ENCODE peak calls at places on chromosomes 5 and 9, in four cellular contexts. I is pancreas; A is RWPE2; O is activated T-cell treated with anti-CD3 and anti-CD28 coated beads, Interleukin-2, amount 50 U/mL, for 4 hours. K is an unnamed sample.

GRCh38 chr5:1255081-1255561 is 29.9 kb downstream of the SLC6A18 start:
- ATAC-seq in O (peak; percentile 70), A (peak; percentile 14), I (no peak), K (no peak)

GRCh38 chr5:113230711-113231652 is 203.8 kb downstream of the TSSK1B start:
- ATAC-seq in O (no peak), I (no peak), A (peak; percentile 74), K (peak; percentile 54)

GRCh38 chr5:119382167-119382566 is 26.3 kb downstream of the TNFAIP8 start:
- ATAC-seq in O (peak; percentile 15), I (no peak), A (peak; percentile 12), K (no peak)

GRCh38 chr9:136589766-136590740 is 44.2 kb upstream of the NOTCH1 start:
- ATAC-seq in I (no peak), A (no peak), O (no peak), K (no peak)

GRCh38 chr9:94623253-94623652 is 16.1 kb downstream of the FBP1 start:
- ATAC-seq in O (no peak), A (peak; percentile 27), I (peak; percentile 72), K (no peak)

GRCh38 chr9:94082553-94082952 is 1.7 kb upstream of the PTPDC1 start:
- ATAC-seq in A (no peak), I (no peak), O (no peak), K (no peak)

GRCh38 chr5:157292599-157292998 is 26.7 kb downstream of the CYFIP2 start:
- ATAC-seq in A (no peak), O (peak; percentile 74), I (no peak), K (no peak)

GRCh38 chr5:42858031-42858643 is 46.4 kb upstream of the SELENOP start:
- ATAC-seq in O (no peak), A (peak; percentile 61), I (no peak), K (peak; percentile 50)

GRCh38 chr5:57989378-57989777 is 470.5 kb downstream of the PLK2 start:
- ATAC-seq in A (peak; percentile 90), O (no peak), I (no peak), K (no peak)

GRCh38 chr5:64074533-64074932 is 91.1 kb upstream of the RNF180 start:
- ATAC-seq in O (no peak), I (no peak), A (peak; percentile 71), K (no peak)

GRCh38 chr5:180798193-180798592 is 4.4 kb downstream of the MGAT1 start:
- ATAC-seq in A (no peak), O (no peak), I (no peak), K (no peak)

GRCh38 chr5:157600252-157600651 is 24.7 kb upstream of the ADAM19 start:
- ATAC-seq in O (no peak), I (no peak), A (no peak), K (no peak)

GRCh38 chr9:752201-752600 is 89.3 kb upstream of the DMRT1 start:
- ATAC-seq in A (peak; percentile 67), O (no peak), I (no peak), K (peak; percentile 70)

GRCh38 chr9:87595605-87596004 is 97.9 kb downstream of the DAPK1 start:
- ATAC-seq in I (no peak), O (no peak), A (no peak), K (no peak)

GRCh38 chr9:137127301-137128157 is 11.4 kb upstream of the GRIN1 start:
- ATAC-seq in A (no peak), I (peak; percentile 60), O (no peak), K (no peak)

GRCh38 chr9:124747065-124747464 is 24.0 kb downstream of the NR6A1 start:
- ATAC-seq in A (no peak), I (no peak), O (no peak), K (peak; percentile 61)

GRCh38 chr9:127305450-127306226 is 41.1 kb downstream of the GARNL3 start:
- ATAC-seq in A (no peak), I (no peak), O (no peak), K (no peak)

GRCh38 chr5:40991168-40991980 is 79.8 kb downstream of the MROH2B start:
- ATAC-seq in O (no peak), A (peak; percentile 78), I (peak; percentile 70), K (peak; percentile 62)

GRCh38 chr5:157217289-157218024 is 36.8 kb downstream of the ITK start:
- ATAC-seq in O (peak; percentile 5), A (no peak), I (no peak), K (no peak)

GRCh38 chr9:75930766-75931311 is 40.4 kb downstream of the PCSK5 start:
- ATAC-seq in I (no peak), O (no peak), A (no peak), K (peak; percentile 31)

GRCh38 chr5:141488591-141489478 is at the start of gene PCDHGC5:
- ATAC-seq in O (no peak), A (peak; percentile 80), I (no peak), K (peak; percentile 54)

GRCh38 chr5:31614147-31615030 is 24.5 kb upstream of the PDZD2 start:
- ATAC-seq in O (no peak), A (no peak), I (no peak), K (no peak)

GRCh38 chr9:133737774-133738038 is 446 bp downstream of the SARDH start:
- ATAC-seq in I (no peak), A (no peak), O (no peak), K (no peak)

GRCh38 chr5:160360310-160360709 is 10.1 kb downstream of the C1QTNF2 start:
- ATAC-seq in O (no peak), A (no peak), I (no peak), K (no peak)

GRCh38 chr5:74212336-74212735 is 428.2 kb downstream of the ENC1 start:
- ATAC-seq in I (no peak), A (peak; percentile 49), O (no peak), K (no peak)

GRCh38 chr9:133656211-133657119 is 20.3 kb downstream of the DBH start:
- ATAC-seq in O (no peak), A (no peak), I (no peak), K (no peak)

GRCh38 chr5:165607026-165607425 is 2101.6 kb downstream of the MAT2B start:
- ATAC-seq in I (no peak), O (no peak), A (no peak), K (no peak)

GRCh38 chr5:142905375-142905774 is 135.2 kb downstream of the ARHGAP26 start:
- ATAC-seq in I (no peak), A (no peak), O (no peak), K (no peak)

GRCh38 chr5:35246928-35247644 is 16.8 kb upstream of the PRLR start:
- ATAC-seq in I (peak; percentile 86), O (no peak), A (no peak), K (peak; percentile 25)

GRCh38 chr5:154287136-154287535 is 96.6 kb downstream of the GALNT10 start:
- ATAC-seq in A (peak; percentile 81), O (no peak), I (peak; percentile 82), K (no peak)

GRCh38 chr5:1400936-1401335 is 44.3 kb downstream of the SLC6A3 start:
- ATAC-seq in A (no peak), I (no peak), O (no peak), K (no peak)

K was measured in esophagus mucosa.